ENCODE peak calls at places on chromosome 7, in nine cellular contexts. U is HCT116, V is AG09309, Y is heart left ventricle, N is AG04449, F is endothelial cell, W is fibroblast of pulmonary artery, P is mucosa of descending colon, G is neural crest cell. I is an unnamed sample.

GRCh38 chr7:17524746-17525145 is 226.3 kb downstream of the AHR start:
- DNase-seq in Y (no peak), V (no peak), U (no peak), F (no peak), W (peak; percentile 73), G (no peak), P (no peak), N (no peak), I (no peak)

GRCh38 chr7:31028006-31028405 is 24.1 kb upstream of the ADCYAP1R1 start:
- DNase-seq in Y (no peak), V (no peak), W (no peak), P (no peak), F (no peak), G (no peak), U (no peak), N (no peak), I (no peak)

GRCh38 chr7:6117533-6117932 is 86.4 kb downstream of the ANKRD61 start:
- DNase-seq in G (no peak), W (no peak), F (no peak), Y (no peak), P (no peak), V (no peak), U (no peak), N (no peak), I (no peak)

GRCh38 chr7:18499407-18500197 is 4.1 kb downstream of the HDAC9 start:
- DNase-seq in V (no peak), U (no peak), G (no peak), Y (no peak), W (no peak), F (no peak), P (no peak), N (no peak), I (no peak)

GRCh38 chr7:75818462-75818861 is 4.9 kb upstream of the CCL24 start:
- DNase-seq in V (no peak), Y (no peak), P (no peak), N (no peak), U (no peak), G (no peak), F (no peak), W (no peak), I (no peak)

GRCh38 chr7:154832557-154833138 is 170.3 kb downstream of the PAXIP1 start:
- DNase-seq in U (peak; percentile 27), V (no peak), W (no peak), G (no peak), F (peak; percentile 50), Y (no peak), N (no peak), P (no peak), I (peak; percentile 54)

GRCh38 chr7:28739826-28740225 is 218.3 kb downstream of the TRIL start:
- DNase-seq in Y (no peak), N (no peak), U (no peak), G (no peak), W (no peak), F (no peak), P (no peak), V (no peak), I (no peak)

GRCh38 chr7:127382301-127383085 is 10.0 kb downstream of the ZNF800 start:
- DNase-seq in P (no peak), W (no peak), V (no peak), U (no peak), G (no peak), Y (no peak), N (no peak), F (no peak), I (no peak)

GRCh38 chr7:40604601-40605438 is 470.0 kb downstream of the SUGCT start:
- DNase-seq in Y (peak; percentile 19), G (peak; percentile 56), N (no peak), U (peak; percentile 10), P (peak; percentile 51), W (peak; percentile 76), V (no peak), F (peak; percentile 65), I (peak; percentile 30)

DNA sequence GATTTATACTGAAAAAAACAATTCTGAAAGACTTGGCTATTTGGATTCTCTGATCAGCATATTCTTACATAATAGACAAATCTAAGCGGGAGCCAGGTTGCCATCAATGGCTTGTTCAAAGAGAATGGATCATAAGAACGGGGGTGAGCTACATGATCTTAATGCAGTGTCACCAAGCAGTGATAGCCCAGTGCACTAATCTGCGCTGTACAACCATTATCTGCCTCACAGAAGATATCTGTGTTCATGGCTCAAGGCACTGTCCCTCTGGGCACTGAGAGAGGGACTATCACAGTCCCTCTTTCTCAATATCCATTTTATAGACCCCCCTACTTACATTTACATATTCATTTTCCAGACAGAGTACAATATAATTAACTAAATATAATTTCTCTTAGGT is 22.9 kb upstream of the PRKAR2B start:
- DNase-seq in Y (no peak), P (no peak), F (no peak), V (no peak), G (no peak), U (no peak), W (no peak), N (no peak), I (no peak)
- TF ChIP-seq CTCF in Y (no peak), P (no peak), F (no peak), V (no peak), G (no peak), U (no peak), W (no peak), N (no peak), I (no peak)

GRCh38 chr7:34931739-34932138 is 105.5 kb downstream of the DPY19L1 start:
- DNase-seq in W (no peak), N (no peak), G (no peak), P (no peak), U (no peak), Y (no peak), V (no peak), F (no peak), I (no peak)

GRCh38 chr7:34928560-34928959 is 108.7 kb downstream of the DPY19L1 start:
- DNase-seq in V (no peak), N (no peak), U (no peak), P (no peak), Y (no peak), W (no peak), G (no peak), F (no peak), I (no peak)

DNA sequence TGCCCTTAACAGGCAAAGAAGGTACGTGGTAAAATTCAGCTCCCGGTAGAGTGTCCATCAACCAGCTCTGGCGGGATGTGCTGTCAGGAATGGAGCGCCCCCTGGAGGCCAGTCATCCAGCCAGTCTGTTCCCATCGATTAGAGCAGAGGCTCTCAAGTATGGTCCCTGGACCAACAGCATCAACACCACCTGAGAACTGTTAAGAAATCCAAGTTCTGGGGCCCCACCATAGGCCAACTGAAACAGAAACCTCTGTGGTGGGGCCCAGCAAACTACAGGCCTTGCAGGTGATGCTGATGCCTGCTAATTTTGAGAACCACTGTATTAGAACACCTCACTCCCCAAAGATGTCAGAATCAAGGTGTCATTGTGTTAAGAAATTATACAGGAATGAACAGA is 109.2 kb downstream of the DPY19L1 start:
- DNase-seq in W (peak; percentile 15), G (peak; percentile 56), U (peak; percentile 31), F (peak; percentile 83), N (no peak), P (peak; percentile 63), Y (peak; percentile 9), V (no peak), I (no peak)
- TF ChIP-seq CTCF in W (peak; percentile 41), G (peak; percentile 71), U (peak; percentile 71), F (peak; percentile 83), N (peak; percentile 40), P (peak; percentile 22), Y (peak; percentile 56), V (peak; percentile 45), I (peak; percentile 31)

GRCh38 chr7:123494193-123494796 is 40.1 kb downstream of the IQUB start:
- DNase-seq in U (peak; percentile 21), F (no peak), Y (no peak), G (no peak), N (no peak), V (no peak), P (no peak), W (peak; percentile 69), I (peak; percentile 34)

DNA sequence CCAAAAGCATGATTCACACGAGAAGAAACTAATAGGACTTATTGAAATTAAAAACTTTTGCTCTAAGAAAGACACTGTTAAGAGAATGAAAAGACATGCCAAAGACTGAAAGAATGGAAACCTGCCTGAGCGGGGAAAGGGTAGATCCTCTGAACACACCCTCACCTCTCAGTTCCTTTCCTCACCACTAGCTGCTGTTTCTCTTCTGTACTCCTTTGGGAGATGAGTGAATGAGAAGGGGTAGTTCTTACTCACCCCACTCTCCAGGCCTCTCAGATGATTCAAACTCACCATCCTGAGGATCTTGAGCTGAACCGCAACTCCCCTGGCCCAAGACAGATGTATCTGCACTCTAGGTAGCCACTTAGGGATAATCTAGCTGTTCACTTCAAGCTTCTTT is 41.9 kb downstream of the IQUB start:
- DNase-seq in Y (no peak), V (no peak), P (no peak), N (no peak), U (no peak), W (no peak), F (no peak), G (no peak), I (no peak)
- TF ChIP-seq CTCF in Y (no peak), V (no peak), P (no peak), N (no peak), U (peak; percentile 22), W (peak; percentile 19), F (no peak), G (peak; percentile 30), I (no peak)

DNA sequence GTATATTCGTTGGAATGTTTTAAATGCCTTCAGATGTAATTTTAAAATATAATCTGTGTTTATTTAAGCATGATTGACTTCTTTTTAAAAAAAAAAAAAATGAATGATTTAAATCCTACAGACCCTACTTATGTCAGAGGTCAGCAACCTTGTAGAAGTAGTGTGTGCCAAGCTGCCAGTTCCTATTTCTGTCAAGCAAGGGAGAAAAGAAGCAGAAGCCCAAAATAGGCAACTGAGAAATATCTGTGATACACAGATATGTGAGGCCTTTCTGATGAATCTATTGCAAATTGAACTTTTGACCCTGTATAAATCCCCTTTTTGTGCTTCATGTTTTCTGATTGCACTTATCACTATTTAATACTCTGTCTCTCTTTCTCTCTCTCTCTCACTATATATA is 199.5 kb downstream of the LRRN3 start:
- DNase-seq in F (no peak), G (no peak), W (no peak), P (no peak), U (no peak), N (no peak), V (no peak), Y (no peak), I (no peak)
- TF ChIP-seq CTCF in F (no peak), G (no peak), W (no peak), P (no peak), U (no peak), N (no peak), V (no peak), Y (no peak), I (no peak)

DNA sequence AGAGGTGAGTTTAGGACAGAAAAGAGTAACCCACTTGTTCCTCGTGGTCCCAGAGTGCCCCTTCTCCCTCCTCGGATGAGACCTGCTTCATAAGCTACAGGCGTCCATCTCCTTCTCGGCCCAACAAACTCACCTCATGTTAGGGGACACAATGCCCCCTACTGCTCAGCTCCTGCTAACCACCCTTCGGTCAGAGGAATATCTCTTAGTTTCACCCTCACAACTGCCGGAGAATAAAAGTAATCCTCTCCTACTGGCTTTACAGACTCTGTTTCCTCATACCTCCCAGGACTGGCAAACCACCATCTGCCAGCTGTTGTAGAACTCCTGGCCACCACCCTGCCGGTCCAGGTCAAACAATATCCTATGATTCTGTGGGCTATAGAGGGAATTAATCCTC is 3.2 kb downstream of the AKR1B15 start:
- DNase-seq in N (no peak), V (no peak), Y (no peak), W (peak; percentile 14), G (no peak), F (peak; percentile 31), P (peak; percentile 45), U (no peak), I (no peak)
- TF ChIP-seq CTCF in N (peak; percentile 25), V (peak; percentile 31), Y (no peak), W (peak; percentile 25), G (peak; percentile 34), F (no peak), P (no peak), U (peak; percentile 31), I (no peak)

I was measured in GM13976.